ENCODE peak calls at places on chromosomes 5 and 9, in nine cellular contexts. L, W, O, U, I, Q, N, F and E are unnamed samples.
A peak's percentile ranks its signal among the peaks of the same experiment; 100 is the strongest.

GRCh38 chr9:126935630-126936029 is 21.0 kb downstream of the RALGPS1 start:
- DNase-seq in F (no peak), U (no peak), L (no peak), Q (no peak), O (no peak), W (no peak), I (no peak), N (peak; percentile 29), E (no peak)

GRCh38 chr5:78547731-78548189 is 100.8 kb downstream of the LHFPL2 start:
- DNase-seq in O (no peak), W (no peak), F (peak; percentile 96), I (peak; percentile 88), N (peak; percentile 100), L (no peak), Q (no peak), U (no peak), E (no peak)

GRCh38 chr5:67341478-67341877 is 144.9 kb upstream of the CD180 start:
- DNase-seq in F (no peak), O (no peak), W (no peak), N (no peak), I (no peak), L (no peak), Q (no peak), U (no peak), E (no peak)

GRCh38 chr5:83035373-83036170 is 41.6 kb downstream of the TMEM167A start:
- DNase-seq in U (no peak), F (no peak), I (no peak), Q (peak; percentile 24), N (no peak), L (no peak), W (no peak), O (peak; percentile 87), E (no peak)

GRCh38 chr5:40619406-40619805 is 60.3 kb upstream of the PTGER4 start:
- DNase-seq in L (no peak), O (no peak), N (no peak), F (no peak), W (no peak), Q (no peak), I (no peak), U (no peak), E (no peak)

GRCh38 chr5:126486332-126486731 is 63.1 kb downstream of the GRAMD2B start:
- DNase-seq in Q (no peak), F (no peak), I (no peak), W (no peak), L (no peak), O (peak; percentile 50), N (no peak), U (no peak), E (no peak)

GRCh38 chr5:34652466-34652865 is 3.7 kb upstream of the RAI14 start:
- DNase-seq in O (no peak), Q (no peak), F (no peak), U (no peak), N (peak; percentile 28), I (no peak), W (no peak), L (no peak), E (no peak)

GRCh38 chr5:37272564-37272963 is 23.4 kb upstream of the CPLANE1 start:
- DNase-seq in F (no peak), I (no peak), Q (no peak), O (no peak), U (no peak), L (no peak), W (no peak), N (peak; percentile 49), E (no peak)

GRCh38 chr5:170477906-170478305 is 25.9 kb upstream of the KCNIP1 start:
- DNase-seq in L (no peak), F (no peak), Q (no peak), O (no peak), U (no peak), N (no peak), W (no peak), I (no peak), E (no peak)

GRCh38 chr9:137873408-137873807 is 4.2 kb upstream of the CACNA1B start:
- DNase-seq in W (no peak), N (no peak), O (no peak), Q (no peak), I (no peak), U (no peak), F (no peak), L (no peak), E (no peak)

GRCh38 chr5:43400082-43400481 is 12.1 kb downstream of the CCL28 start:
- DNase-seq in F (no peak), U (no peak), Q (no peak), O (no peak), N (peak; percentile 54), W (no peak), I (no peak), L (no peak), E (no peak)

GRCh38 chr9:86321373-86321772 is 32.8 kb downstream of the TUT7 start:
- DNase-seq in F (peak; percentile 64), Q (no peak), N (peak; percentile 97), O (no peak), L (no peak), W (no peak), U (no peak), I (no peak), E (no peak)

GRCh38 chr9:83554278-83554677 is 16.1 kb upstream of the FRMD3 start:
- DNase-seq in U (no peak), I (peak; percentile 66), N (no peak), Q (no peak), O (no peak), F (no peak), W (no peak), L (no peak), E (no peak)

GRCh38 chr9:38181216-38181615 is 112.2 kb upstream of the SHB start:
- DNase-seq in Q (no peak), I (no peak), O (no peak), F (no peak), L (no peak), W (no peak), U (no peak), N (no peak), E (no peak)